ENCODE peak calls at places on chromosome 7, in four cellular contexts. T is activated CD8-positive, alpha-beta T cell treated with anti-CD3 and anti-CD28 coated beads, Interleukin-2, amount 10 ng/mL, durations not matched to agents 7 days and 5 days; D is mesothelial cell of epicardium; Y is Right ventricle myocardium superior. R is an unnamed sample.

GRCh38 chr7:35536396-35536826 is 158.5 kb downstream of the HERPUD2 start:
- DNase-seq in T (no peak), D (no peak), Y (peak), R (no peak)

GRCh38 chr7:44603208-44603607 is 3.2 kb upstream of the OGDH start:
- DNase-seq in T (no peak), D (no peak), Y (no peak), R (no peak)

GRCh38 chr7:50335795-50336754 is 31.6 kb downstream of the IKZF1 start:
- DNase-seq in T (peak), D (no peak), Y (no peak), R (peak)

GRCh38 chr7:133668296-133669060 is 415.6 kb downstream of the EXOC4 start:
- DNase-seq in T (no peak), D (no peak), Y (no peak), R (no peak)

GRCh38 chr7:80047032-80047431 is 87.6 kb upstream of the GNAI1 start:
- DNase-seq in T (no peak), D (no peak), Y (no peak), R (no peak)

GRCh38 chr7:74525140-74525539 is 71.4 kb downstream of the GTF2IRD1 start:
- DNase-seq in T (no peak), D (no peak), Y (no peak), R (no peak)

GRCh38 chr7:24902276-24902675 is 77.7 kb downstream of the OSBPL3 start:
- DNase-seq in T (no peak), D (no peak), Y (no peak), R (no peak)

GRCh38 chr7:101172854-101173751 is 7.0 kb downstream of the NAT16 start:
- DNase-seq in T (no peak), D (no peak), Y (peak), R (no peak)

GRCh38 chr7:99102361-99102760 is 41.5 kb downstream of the SMURF1 start:
- DNase-seq in T (no peak), D (no peak), Y (no peak), R (no peak)

GRCh38 chr7:118870187-118870586 is 645.7 kb downstream of the ANKRD7 start:
- DNase-seq in T (no peak), D (no peak), Y (no peak), R (no peak)

GRCh38 chr7:98754041-98754479 is 115.8 kb downstream of the TMEM130 start:
- DNase-seq in T (no peak), D (no peak), Y (no peak), R (peak)

GRCh38 chr7:106767498-106768323 is 97.4 kb upstream of the PIK3CG start:
- DNase-seq in T (no peak), D (no peak), Y (no peak), R (peak)

R was measured in DND-41.